ENCODE peak calls at places on chromosomes 6 and 20, in five cellular contexts. K, Z, S, H and M are unnamed samples.

GRCh38 chr20:17995967-17996819 is 27.4 kb downstream of the MGME1 start:
- DNase-seq in K (peak; percentile 55), Z (peak; percentile 26), S (no peak), H (peak; percentile 25), M (no peak)

GRCh38 chr6:128305228-128305627 is 215.2 kb downstream of the PTPRK start:
- DNase-seq in K (no peak), Z (no peak), S (no peak), H (no peak), M (no peak)

GRCh38 chr20:46898433-46898832 is 3.8 kb downstream of the EYA2 start:
- DNase-seq in K (no peak), Z (no peak), S (no peak), H (no peak), M (no peak)

GRCh38 chr6:63537959-63538300 is 34.4 kb upstream of the LOC128125822 start:
- DNase-seq in K (no peak), Z (no peak), S (no peak), H (no peak), M (no peak)

GRCh38 chr6:2351807-2352431 is 106.5 kb upstream of the GMDS start:
- DNase-seq in K (no peak), Z (no peak), S (peak; percentile 34), H (no peak), M (no peak)

GRCh38 chr6:24666097-24666615 is 543 bp downstream of the TDP2 start:
- DNase-seq in K (no peak), Z (no peak), S (no peak), H (no peak), M (peak; percentile 26)

GRCh38 chr20:24149881-24150307 is 161.3 kb upstream of the GGTLC1 start:
- DNase-seq in K (no peak), Z (no peak), S (no peak), H (no peak), M (peak; percentile 51)

GRCh38 chr20:35791823-35792222 is 20.0 kb downstream of the PHF20 start:
- DNase-seq in K (peak; percentile 43), Z (no peak), S (peak; percentile 65), H (no peak), M (no peak)

GRCh38 chr20:52291109-52291508 is 99.5 kb upstream of the ZFP64 start:
- DNase-seq in K (no peak), Z (no peak), S (no peak), H (no peak), M (no peak)

GRCh38 chr6:170026272-170027110 is 264.4 kb downstream of the DLL1 start:
- DNase-seq in K (peak; percentile 96), Z (peak; percentile 27), S (no peak), H (no peak), M (no peak)

GRCh38 chr6:6646384-6646783 is 57.9 kb downstream of the LY86 start:
- DNase-seq in K (no peak), Z (no peak), S (no peak), H (no peak), M (no peak)

GRCh38 chr6:168865-169455 is 123.3 kb upstream of the DUSP22 start:
- DNase-seq in K (peak; percentile 44), Z (peak; percentile 38), S (no peak), H (no peak), M (no peak)

GRCh38 chr6:152348116-152348515 is 289.0 kb downstream of the SYNE1 start:
- DNase-seq in K (no peak), Z (no peak), S (no peak), H (no peak), M (no peak)

GRCh38 chr20:63056236-63057132 is 49.7 kb upstream of the BHLHE23 start:
- DNase-seq in K (peak; percentile 40), Z (no peak), S (no peak), H (no peak), M (peak; percentile 16)

GRCh38 chr6:44078795-44079671 is 48.2 kb downstream of the MRPL14 start:
- DNase-seq in K (peak; percentile 69), Z (peak; percentile 60), S (no peak), H (peak; percentile 80), M (peak; percentile 46)

GRCh38 chr6:150992682-150993081 is 127.2 kb downstream of the MTHFD1L start:
- DNase-seq in K (no peak), Z (no peak), S (no peak), H (no peak), M (no peak)

GRCh38 chr6:36068012-36068392 is 40.4 kb downstream of the MAPK14 start:
- DNase-seq in K (no peak), Z (no peak), S (no peak), H (no peak), M (no peak)

GRCh38 chr20:3045042-3045815 is 623 bp upstream of the MRPS26 start:
- DNase-seq in K (peak; percentile 85), Z (no peak), S (peak; percentile 49), H (peak; percentile 74), M (peak; percentile 81)

GRCh38 chr20:63947638-63948456 is 8.4 kb downstream of the UCKL1 start:
- DNase-seq in K (peak; percentile 21), Z (no peak), S (no peak), H (no peak), M (no peak)

GRCh38 chr6:162887981-162888689 is 160.4 kb downstream of the PACRG start:
- DNase-seq in K (no peak), Z (no peak), S (no peak), H (no peak), M (peak; percentile 49)

GRCh38 chr6:149844480-149844879 is 19.7 kb downstream of the LRP11 start:
- DNase-seq in K (no peak), Z (no peak), S (no peak), H (no peak), M (no peak)

GRCh38 chr6:16434885-16435284 is 196.5 kb downstream of the GMPR start:
- DNase-seq in K (no peak), Z (no peak), S (no peak), H (no peak), M (no peak)

GRCh38 chr20:4297141-4297826 is 281.9 kb upstream of the RNF24 start:
- DNase-seq in K (no peak), Z (no peak), S (no peak), H (peak; percentile 55), M (peak; percentile 17)
- H3K27ac ChIP-seq in K (no peak overlapping the region), Z (no peak overlapping the region), S (no peak overlapping the region), H (peak overlapping the region; percentile 78), M (peak overlapping the region; percentile 72)

GRCh38 chr6:92122746-92123145 is 1296.6 kb downstream of the EPHA7 start:
- DNase-seq in K (no peak), Z (no peak), S (no peak), H (no peak), M (no peak)
- H3K4me3 ChIP-seq in K (no peak overlapping the region), Z (no peak overlapping the region), S (no peak overlapping the region), H (no peak overlapping the region), M (no peak overlapping the region)

GRCh38 chr6:53546256-53546655 is 1.4 kb upstream of the GCLC start:
- DNase-seq in K (peak; percentile 48), Z (no peak), S (peak; percentile 44), H (no peak), M (no peak)

GRCh38 chr6:53541900-53542299 is 3.0 kb downstream of the GCLC start:
- DNase-seq in K (no peak), Z (no peak), S (no peak), H (no peak), M (no peak)

GRCh38 chr6:53544050-53544499 is 826 bp downstream of the GCLC start:
- DNase-seq in K (peak; percentile 60), Z (no peak), S (no peak), H (no peak), M (no peak)

GRCh38 chr6:53544500-53545308 is at the start of gene GCLC:
- DNase-seq in K (peak; percentile 94), Z (peak; percentile 93), S (peak; percentile 89), H (peak; percentile 94), M (peak; percentile 96)

DNA sequence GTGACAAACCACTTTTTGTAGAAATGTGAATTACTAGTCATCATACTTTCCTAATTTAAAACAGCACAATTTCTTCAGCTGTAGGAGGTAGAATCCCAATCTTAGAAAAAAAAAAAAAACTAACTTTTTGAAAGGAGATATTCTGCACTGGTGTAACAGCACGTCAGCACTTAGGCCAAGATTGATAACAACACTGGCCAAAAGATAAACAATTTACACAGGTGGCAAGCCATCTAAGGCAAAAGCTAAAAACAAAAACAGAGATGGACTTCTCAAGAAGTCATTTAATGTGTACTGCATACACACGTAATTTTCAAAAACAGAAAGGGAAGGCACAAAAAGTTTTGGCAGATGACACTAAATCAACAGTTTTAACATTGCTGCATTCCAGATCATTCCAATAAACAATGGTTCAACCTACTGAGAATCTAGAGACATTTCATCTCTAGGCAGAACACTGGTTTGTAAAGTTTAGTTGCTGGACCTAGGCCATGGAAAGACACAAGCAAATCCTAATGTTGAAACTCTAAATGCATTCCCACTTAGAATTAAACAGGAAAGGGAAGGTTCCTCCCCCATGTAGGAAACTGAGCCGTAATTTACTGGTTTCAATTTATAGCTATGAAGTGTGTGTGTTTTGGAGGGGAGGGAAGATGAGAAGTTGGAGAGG is 1.4 kb downstream of the GCLC start:
- DNase-seq in K (no peak), Z (no peak), S (peak; percentile 76), H (no peak), M (no peak)
- H3K27ac ChIP-seq in K (peak overlapping the region; percentile 85), Z (no peak overlapping the region), S (peak overlapping the region; percentile 75), H (peak overlapping the region; percentile 87), M (peak overlapping the region; percentile 99)

GRCh38 chr6:12230523-12230922 is 59.6 kb upstream of the EDN1 start:
- DNase-seq in K (no peak), Z (no peak), S (no peak), H (no peak), M (no peak)

GRCh38 chr6:12232339-12232738 is 57.8 kb upstream of the EDN1 start:
- DNase-seq in K (no peak), Z (no peak), S (no peak), H (no peak), M (no peak)

GRCh38 chr6:12229332-12229731 is 60.8 kb upstream of the EDN1 start:
- DNase-seq in K (no peak), Z (no peak), S (no peak), H (no peak), M (no peak)

GRCh38 chr6:12233693-12234551 is 56.2 kb upstream of the EDN1 start:
- DNase-seq in K (peak; percentile 82), Z (peak; percentile 63), S (peak; percentile 60), H (peak; percentile 27), M (no peak)

DNA sequence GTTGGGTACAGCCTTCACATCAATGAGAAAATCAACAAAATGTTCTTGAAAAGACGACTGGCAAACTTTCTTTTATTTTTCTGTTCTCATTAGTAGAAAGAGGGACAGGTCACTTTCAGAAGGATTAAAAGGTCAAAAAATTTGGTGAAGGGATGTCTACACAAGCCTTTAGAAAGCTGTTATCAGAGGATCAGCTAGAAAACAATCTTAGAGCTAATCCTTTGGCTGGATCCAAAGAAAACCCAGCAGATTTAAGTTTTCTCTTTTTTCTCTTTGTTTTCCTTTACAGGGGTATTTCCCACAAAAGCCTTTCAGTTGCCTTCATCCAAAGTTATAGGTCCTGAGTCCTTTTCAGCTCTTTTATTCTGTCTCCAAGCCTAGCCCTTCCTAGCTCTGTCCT is 57.3 kb upstream of the EDN1 start:
- DNase-seq in K (no peak), Z (no peak), S (no peak), H (no peak), M (no peak)
- H3K4me3 ChIP-seq in K (no peak overlapping the region), Z (no peak overlapping the region), S (no peak overlapping the region), H (no peak overlapping the region), M (no peak overlapping the region)

GRCh38 chr6:110357298-110357695 is 852 bp downstream of the METTL24 start:
- DNase-seq in K (no peak), Z (no peak), S (no peak), H (peak; percentile 45), M (no peak)
- H3K27ac ChIP-seq in K (no peak overlapping the region), Z (no peak overlapping the region), S (no peak overlapping the region), H (peak overlapping the region; percentile 97), M (peak overlapping the region; percentile 74)